ENCODE peak calls at places on chromosomes 6 and 20, in six cellular contexts. D, K, I, A, F and M are unnamed samples.

GRCh38 chr6:43460032-43460431 is 4.7 kb upstream of the DLK2 start:
- DNase-seq in D (no peak), K (no peak), I (no peak), A (no peak), F (no peak), M (no peak)

GRCh38 chr6:36758516-36759176 is 61.0 kb downstream of the RAB44 start:
- DNase-seq in D (no peak), K (no peak), I (peak; percentile 54), A (no peak), F (no peak), M (no peak)

GRCh38 chr6:33912177-33912576 is 108.4 kb upstream of the MLN start:
- DNase-seq in D (no peak), K (no peak), I (no peak), A (no peak), F (no peak), M (no peak)

GRCh38 chr6:16698163-16698533 is 63.1 kb downstream of the ATXN1 start:
- DNase-seq in D (no peak), K (peak; percentile 31), I (no peak), A (peak; percentile 51), F (no peak), M (peak; percentile 86)

GRCh38 chr20:3164043-3164762 is 4.5 kb upstream of the FASTKD5 start:
- DNase-seq in D (no peak), K (no peak), I (no peak), A (no peak), F (no peak), M (no peak)

GRCh38 chr6:2764610-2765165 is 505 bp upstream of the WRNIP1 start:
- DNase-seq in D (peak; percentile 86), K (peak; percentile 61), I (no peak), A (peak; percentile 92), F (peak; percentile 70), M (peak; percentile 66)

GRCh38 chr6:156617376-156617775 is 159.8 kb upstream of the ARID1B start:
- DNase-seq in D (no peak), K (no peak), I (no peak), A (no peak), F (no peak), M (no peak)

GRCh38 chr6:12230523-12230922 is 59.6 kb upstream of the EDN1 start:
- DNase-seq in D (no peak), K (no peak), I (no peak), A (no peak), F (no peak), M (no peak)

GRCh38 chr6:120852293-120852849 is 481.9 kb downstream of the TBC1D32 start:
- DNase-seq in D (no peak), K (peak; percentile 5), I (no peak), A (no peak), F (no peak), M (no peak)

GRCh38 chr20:50980851-50981713 is 22.5 kb downstream of the MOCS3 start:
- DNase-seq in D (peak; percentile 82), K (peak; percentile 90), I (peak; percentile 68), A (peak; percentile 87), F (peak; percentile 75), M (peak; percentile 52)

GRCh38 chr20:34952676-34953075 is 2.9 kb downstream of the GSS start:
- DNase-seq in D (no peak), K (no peak), I (no peak), A (peak; percentile 20), F (peak; percentile 19), M (no peak)

GRCh38 chr6:69584913-69585729 is 211.7 kb downstream of the LMBRD1 start:
- DNase-seq in D (no peak), K (peak; percentile 34), I (no peak), A (no peak), F (no peak), M (no peak)

GRCh38 chr6:157879873-157880254 is 56.8 kb downstream of the SNX9 start:
- DNase-seq in D (no peak), K (peak; percentile 26), I (no peak), A (no peak), F (no peak), M (no peak)

GRCh38 chr6:36323062-36323461 is 13.6 kb downstream of the BNIP5 start:
- DNase-seq in D (no peak), K (peak; percentile 83), I (no peak), A (peak; percentile 39), F (no peak), M (no peak)

GRCh38 chr6:92945799-92946198 is 473.6 kb downstream of the EPHA7 start:
- DNase-seq in D (no peak), K (no peak), I (no peak), A (no peak), F (no peak), M (peak; percentile 12)

GRCh38 chr6:56538851-56539250 is 103.8 kb downstream of the DST start:
- DNase-seq in D (no peak), K (no peak), I (no peak), A (no peak), F (no peak), M (no peak)

GRCh38 chr6:56541736-56542366 is 100.8 kb downstream of the DST start:
- DNase-seq in D (no peak), K (no peak), I (no peak), A (no peak), F (no peak), M (no peak)

GRCh38 chr6:56540950-56541600 is 101.6 kb downstream of the DST start:
- DNase-seq in D (no peak), K (no peak), I (no peak), A (peak; percentile 57), F (peak; percentile 58), M (no peak)

GRCh38 chr6:56539503-56540105 is 103.1 kb downstream of the DST start:
- DNase-seq in D (no peak), K (no peak), I (no peak), A (no peak), F (no peak), M (no peak)

DNA sequence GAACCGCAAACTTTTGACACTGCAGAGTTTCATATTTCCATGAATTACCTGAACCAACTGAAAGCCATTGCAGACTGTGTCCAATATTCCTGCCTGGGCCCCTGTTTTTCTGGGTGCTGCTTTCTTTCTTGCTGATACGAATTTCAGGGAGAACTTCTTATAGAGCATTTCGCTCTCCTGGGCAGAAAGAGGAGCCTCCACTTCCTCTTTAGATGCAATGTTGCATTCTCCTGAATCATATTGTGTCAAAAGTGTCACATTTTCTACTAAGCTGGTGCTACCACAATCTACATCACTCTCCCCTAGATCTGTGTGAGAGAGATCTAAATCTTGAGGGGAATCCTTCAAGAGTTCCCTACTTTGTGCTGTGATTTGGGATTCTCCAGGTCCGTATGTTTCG is 102.5 kb downstream of the DST start:
- DNase-seq in D (no peak), K (no peak), I (no peak), A (no peak), F (no peak), M (no peak)
- H3K9ac ChIP-seq in D (no peak overlapping the region), K (no peak overlapping the region), I (no peak overlapping the region), A (peak overlapping the region; percentile 79), F (peak overlapping the region; percentile 97), M (peak overlapping the region; percentile 88)

GRCh38 chr20:32580970-32581838 is 3.9 kb downstream of the NOL4L start:
- DNase-seq in D (no peak), K (peak; percentile 68), I (no peak), A (no peak), F (no peak), M (no peak)
- H3K9ac ChIP-seq in D (no peak overlapping the region), K (no peak overlapping the region), I (no peak overlapping the region), A (no peak overlapping the region), F (no peak overlapping the region), M (no peak overlapping the region)

GRCh38 chr6:149303468-149303867 is 14.0 kb upstream of the TAB2 start:
- DNase-seq in D (no peak), K (no peak), I (no peak), A (no peak), F (no peak), M (no peak)
- H3K9ac ChIP-seq in D (no peak overlapping the region), K (no peak overlapping the region), I (no peak overlapping the region), A (no peak overlapping the region), F (no peak overlapping the region), M (no peak overlapping the region)

DNA sequence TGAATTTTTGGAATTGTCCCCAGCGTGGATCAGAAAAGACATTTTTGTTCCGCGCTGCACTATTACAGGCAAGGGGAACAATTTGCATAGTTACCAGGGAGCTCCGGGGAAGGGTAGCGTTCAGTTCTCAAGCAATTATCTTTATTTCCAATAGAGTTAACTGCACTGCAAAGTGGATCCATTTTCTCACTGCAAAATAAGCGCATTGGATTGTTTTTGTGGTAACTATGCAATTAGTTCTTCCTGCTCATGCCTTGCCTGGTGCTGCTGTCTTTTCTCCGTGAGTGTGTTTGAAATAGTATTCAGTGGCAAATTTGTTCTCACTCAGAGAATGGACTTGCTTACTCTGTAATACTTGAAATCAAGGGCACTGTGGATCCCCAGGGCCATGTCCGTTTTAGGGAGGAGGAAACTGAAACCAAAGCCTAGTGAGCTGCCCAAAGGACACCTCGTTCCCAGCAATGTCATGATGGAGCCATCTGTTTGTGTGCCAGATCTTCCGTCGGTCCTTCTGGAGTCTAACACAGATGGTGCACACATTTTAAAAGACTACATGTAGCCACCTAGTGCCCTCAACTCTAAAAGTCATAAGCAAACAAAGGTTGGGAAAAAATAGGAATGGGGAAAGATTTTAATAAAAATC is 7.4 kb upstream of the PCK1 start:
- DNase-seq in D (no peak), K (no peak), I (no peak), A (no peak), F (no peak), M (no peak)
- H3K9ac ChIP-seq in D (no peak overlapping the region), K (no peak overlapping the region), I (no peak overlapping the region), A (no peak overlapping the region), F (no peak overlapping the region), M (no peak overlapping the region)

DNA sequence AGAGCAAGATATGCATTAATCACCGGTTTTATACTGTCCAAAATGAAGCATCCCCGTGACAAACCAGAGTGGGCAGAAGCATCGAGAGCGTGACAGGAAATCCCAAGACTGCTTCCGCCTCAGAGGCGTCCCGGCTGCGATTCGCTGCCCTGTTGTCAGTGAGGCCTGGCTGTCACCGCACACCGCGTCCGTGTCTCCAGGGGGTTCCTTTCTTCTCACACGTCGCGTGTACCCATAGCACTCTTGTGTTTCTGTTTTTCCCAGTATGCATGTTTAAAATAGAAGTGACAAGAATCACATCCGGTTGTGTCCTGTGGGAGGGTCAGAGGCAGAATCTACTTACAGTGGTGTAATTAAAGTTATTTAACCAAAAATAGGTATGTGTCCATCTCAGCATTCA is 8.3 kb upstream of the ADRM1 start:
- DNase-seq in D (no peak), K (no peak), I (no peak), A (no peak), F (no peak), M (no peak)
- H3K9ac ChIP-seq in D (no peak overlapping the region), K (no peak overlapping the region), I (no peak overlapping the region), A (no peak overlapping the region), F (no peak overlapping the region), M (no peak overlapping the region)

GRCh38 chr6:3841711-3842565 is 7.2 kb upstream of the FAM50B start:
- DNase-seq in D (no peak), K (no peak), I (no peak), A (peak; percentile 95), F (peak; percentile 80), M (peak; percentile 65)
- H3K9ac ChIP-seq in D (no peak overlapping the region), K (no peak overlapping the region), I (no peak overlapping the region), A (peak overlapping the region; percentile 18), F (peak overlapping the region; percentile 5), M (no peak overlapping the region)

GRCh38 chr6:30100154-30100553 is 12.7 kb downstream of the TRIM31 start:
- DNase-seq in D (no peak), K (no peak), I (no peak), A (no peak), F (no peak), M (no peak)
- H3K9ac ChIP-seq in D (no peak overlapping the region), K (no peak overlapping the region), I (no peak overlapping the region), A (no peak overlapping the region), F (no peak overlapping the region), M (no peak overlapping the region)